ENCODE peak calls at places on chromosomes 2 and 18, in six cellular contexts. One of them, this sample, is unnamed.

GRCh38 chr2:191304939-191305875 is 60.0 kb downstream of the MYO1B start:
- DNase-seq in heart left ventricle: peak; percentile 85
- DNase-seq in hepatocyte: no peak
- DNase-seq in GM10248: no peak
- DNase-seq in WTC11: no peak
- DNase-seq in nephron progenitor cell: no peak
- DNase-seq in this sample: no peak

GRCh38 chr2:237697586-237698337 is 70.4 kb downstream of the LRRFIP1 start:
- DNase-seq in heart left ventricle: no peak
- DNase-seq in hepatocyte: no peak
- DNase-seq in GM10248: no peak
- DNase-seq in WTC11: no peak
- DNase-seq in nephron progenitor cell: no peak
- DNase-seq in this sample: no peak

GRCh38 chr2:112876257-112876970 is 34.6 kb upstream of the IL37 start:
- DNase-seq in heart left ventricle: no peak
- DNase-seq in hepatocyte: no peak
- DNase-seq in GM10248: no peak
- DNase-seq in WTC11: no peak
- DNase-seq in nephron progenitor cell: no peak
- DNase-seq in this sample: no peak

GRCh38 chr2:69054431-69054830 is 41.5 kb downstream of the ANTXR1 start:
- DNase-seq in heart left ventricle: no peak
- DNase-seq in hepatocyte: no peak
- DNase-seq in GM10248: peak; percentile 21
- DNase-seq in WTC11: no peak
- DNase-seq in nephron progenitor cell: no peak
- DNase-seq in this sample: peak; percentile 36

GRCh38 chr2:14720319-14720718 is 87.8 kb downstream of the LRATD1 start:
- DNase-seq in heart left ventricle: no peak
- DNase-seq in hepatocyte: no peak
- DNase-seq in GM10248: no peak
- DNase-seq in WTC11: no peak
- DNase-seq in nephron progenitor cell: no peak
- DNase-seq in this sample: no peak

GRCh38 chr2:187345338-187345737 is 102.7 kb downstream of the CALCRL start:
- DNase-seq in heart left ventricle: no peak
- DNase-seq in hepatocyte: no peak
- DNase-seq in GM10248: no peak
- DNase-seq in WTC11: no peak
- DNase-seq in nephron progenitor cell: no peak
- DNase-seq in this sample: no peak

GRCh38 chr2:16400127-16400623 is 265.5 kb downstream of the CYRIA start:
- DNase-seq in heart left ventricle: peak; percentile 74
- DNase-seq in hepatocyte: peak; percentile 65
- DNase-seq in GM10248: no peak
- DNase-seq in WTC11: no peak
- DNase-seq in nephron progenitor cell: peak; percentile 35
- DNase-seq in this sample: no peak

GRCh38 chr2:238203973-238204683 is 633 bp upstream of the ILKAP start:
- DNase-seq in heart left ventricle: peak; percentile 33
- DNase-seq in hepatocyte: no peak
- DNase-seq in GM10248: no peak
- DNase-seq in WTC11: no peak
- DNase-seq in nephron progenitor cell: no peak
- DNase-seq in this sample: no peak

GRCh38 chr2:47819834-47820233 is 36.9 kb downstream of the MSH6 start:
- DNase-seq in heart left ventricle: no peak
- DNase-seq in hepatocyte: no peak
- DNase-seq in GM10248: no peak
- DNase-seq in WTC11: no peak
- DNase-seq in nephron progenitor cell: no peak
- DNase-seq in this sample: no peak

GRCh38 chr2:83990601-83991000 is 468.5 kb downstream of the SUCLG1 start:
- DNase-seq in heart left ventricle: no peak
- DNase-seq in hepatocyte: no peak
- DNase-seq in GM10248: no peak
- DNase-seq in WTC11: no peak
- DNase-seq in nephron progenitor cell: no peak
- DNase-seq in this sample: no peak

GRCh38 chr2:28437142-28437835 is 44.6 kb downstream of the FOSL2 start:
- DNase-seq in heart left ventricle: no peak
- DNase-seq in hepatocyte: no peak
- DNase-seq in GM10248: no peak
- DNase-seq in WTC11: no peak
- DNase-seq in nephron progenitor cell: no peak
- DNase-seq in this sample: no peak

GRCh38 chr2:74587664-74588277 is 33.3 kb downstream of the DOK1 start:
- DNase-seq in heart left ventricle: peak; percentile 61
- DNase-seq in hepatocyte: peak; percentile 76
- DNase-seq in GM10248: peak; percentile 82
- DNase-seq in WTC11: peak; percentile 61
- DNase-seq in nephron progenitor cell: peak; percentile 61
- DNase-seq in this sample: peak; percentile 72

GRCh38 chr2:177164584-177165052 is 48.0 kb upstream of the HNRNPA3 start:
- DNase-seq in heart left ventricle: peak; percentile 81
- DNase-seq in hepatocyte: peak; percentile 90
- DNase-seq in GM10248: peak; percentile 63
- DNase-seq in WTC11: peak; percentile 85
- DNase-seq in nephron progenitor cell: peak; percentile 83
- DNase-seq in this sample: peak; percentile 54

GRCh38 chr18:37252342-37252741 is 313.3 kb downstream of the CELF4 start:
- DNase-seq in heart left ventricle: no peak
- DNase-seq in hepatocyte: no peak
- DNase-seq in GM10248: no peak
- DNase-seq in WTC11: no peak
- DNase-seq in nephron progenitor cell: no peak
- DNase-seq in this sample: no peak

GRCh38 chr2:25699206-25699605 is 25.8 kb upstream of the DTNB start:
- DNase-seq in heart left ventricle: no peak
- DNase-seq in hepatocyte: no peak
- DNase-seq in GM10248: no peak
- DNase-seq in WTC11: no peak
- DNase-seq in nephron progenitor cell: no peak
- DNase-seq in this sample: no peak

GRCh38 chr18:46555724-46556123 is 101.3 kb downstream of the LOXHD1 start:
- DNase-seq in heart left ventricle: peak; percentile 55
- DNase-seq in hepatocyte: peak; percentile 28
- DNase-seq in GM10248: peak; percentile 57
- DNase-seq in WTC11: peak; percentile 77
- DNase-seq in nephron progenitor cell: peak; percentile 35
- DNase-seq in this sample: peak; percentile 64

GRCh38 chr2:128440666-128441340 is 122.1 kb upstream of the HS6ST1 start:
- DNase-seq in heart left ventricle: no peak
- DNase-seq in hepatocyte: no peak
- DNase-seq in GM10248: no peak
- DNase-seq in WTC11: no peak
- DNase-seq in nephron progenitor cell: no peak
- DNase-seq in this sample: no peak

GRCh38 chr2:197828464-197829135 is 24.2 kb downstream of the PLCL1 start:
- DNase-seq in heart left ventricle: no peak
- DNase-seq in hepatocyte: no peak
- DNase-seq in GM10248: no peak
- DNase-seq in WTC11: no peak
- DNase-seq in nephron progenitor cell: no peak
- DNase-seq in this sample: no peak

GRCh38 chr18:57275111-57275510 is 77.2 kb upstream of the ST8SIA3 start:
- DNase-seq in heart left ventricle: no peak
- DNase-seq in hepatocyte: no peak
- DNase-seq in GM10248: no peak
- DNase-seq in WTC11: no peak
- DNase-seq in nephron progenitor cell: no peak
- DNase-seq in this sample: no peak

GRCh38 chr2:12169721-12170120 is 423.3 kb downstream of the LPIN1 start:
- DNase-seq in heart left ventricle: peak; percentile 63
- DNase-seq in hepatocyte: peak; percentile 30
- DNase-seq in GM10248: no peak
- DNase-seq in WTC11: no peak
- DNase-seq in nephron progenitor cell: no peak
- DNase-seq in this sample: no peak

GRCh38 chr2:207334631-207335371 is 169.1 kb upstream of the KLF7 start:
- DNase-seq in heart left ventricle: peak; percentile 66
- DNase-seq in hepatocyte: peak; percentile 68
- DNase-seq in GM10248: peak; percentile 27
- DNase-seq in WTC11: peak; percentile 79
- DNase-seq in nephron progenitor cell: peak; percentile 25
- DNase-seq in this sample: no peak

GRCh38 chr2:154700142-154700541 is 1.6 kb downstream of the KCNJ3 start:
- DNase-seq in heart left ventricle: no peak
- DNase-seq in hepatocyte: no peak
- DNase-seq in GM10248: no peak
- DNase-seq in WTC11: no peak
- DNase-seq in nephron progenitor cell: no peak
- DNase-seq in this sample: no peak
- TF ChIP-seq CTCF in heart left ventricle: no peak
- TF ChIP-seq CTCF in hepatocyte: no peak
- TF ChIP-seq CTCF in GM10248: no peak
- TF ChIP-seq CTCF in WTC11: no peak
- TF ChIP-seq CTCF in nephron progenitor cell: no peak
- TF ChIP-seq CTCF in this sample: no peak

GRCh38 chr2:44715671-44716077 is 225.8 kb upstream of the SIX3 start:
- DNase-seq in heart left ventricle: no peak
- DNase-seq in hepatocyte: peak; percentile 17
- DNase-seq in GM10248: no peak
- DNase-seq in WTC11: peak; percentile 26
- DNase-seq in nephron progenitor cell: no peak
- DNase-seq in this sample: no peak
- TF ChIP-seq CTCF in heart left ventricle: peak; percentile 26
- TF ChIP-seq CTCF in hepatocyte: peak; percentile 35
- TF ChIP-seq CTCF in GM10248: peak; percentile 7
- TF ChIP-seq CTCF in WTC11: no peak
- TF ChIP-seq CTCF in nephron progenitor cell: peak; percentile 20
- TF ChIP-seq CTCF in this sample: peak; percentile 36

GRCh38 chr2:54360055-54360792 is 95.9 kb upstream of the SPTBN1 start:
- DNase-seq in heart left ventricle: peak; percentile 70
- DNase-seq in hepatocyte: peak; percentile 58
- DNase-seq in GM10248: no peak
- DNase-seq in WTC11: no peak
- DNase-seq in nephron progenitor cell: no peak
- DNase-seq in this sample: no peak
- TF ChIP-seq CTCF in heart left ventricle: no peak
- TF ChIP-seq CTCF in hepatocyte: no peak
- TF ChIP-seq CTCF in GM10248: no peak
- TF ChIP-seq CTCF in WTC11: no peak
- TF ChIP-seq CTCF in nephron progenitor cell: no peak
- TF ChIP-seq CTCF in this sample: no peak

GRCh38 chr2:137943948-137944347 is 20.3 kb upstream of the HNMT start:
- DNase-seq in heart left ventricle: no peak
- DNase-seq in hepatocyte: no peak
- DNase-seq in GM10248: no peak
- DNase-seq in WTC11: no peak
- DNase-seq in nephron progenitor cell: no peak
- DNase-seq in this sample: no peak
- TF ChIP-seq CTCF in heart left ventricle: no peak
- TF ChIP-seq CTCF in hepatocyte: no peak
- TF ChIP-seq CTCF in GM10248: no peak
- TF ChIP-seq CTCF in WTC11: no peak
- TF ChIP-seq CTCF in nephron progenitor cell: no peak
- TF ChIP-seq CTCF in this sample: peak; percentile 5

GRCh38 chr2:20384949-20385348 is 34.3 kb upstream of the PUM2 start:
- DNase-seq in heart left ventricle: no peak
- DNase-seq in hepatocyte: no peak
- DNase-seq in GM10248: no peak
- DNase-seq in WTC11: no peak
- DNase-seq in nephron progenitor cell: no peak
- DNase-seq in this sample: no peak
- TF ChIP-seq CTCF in heart left ventricle: no peak
- TF ChIP-seq CTCF in hepatocyte: no peak
- TF ChIP-seq CTCF in GM10248: no peak
- TF ChIP-seq CTCF in WTC11: no peak
- TF ChIP-seq CTCF in nephron progenitor cell: no peak
- TF ChIP-seq CTCF in this sample: no peak

GRCh38 chr2:101354420-101354819 is 32.9 kb downstream of the CREG2 start:
- DNase-seq in heart left ventricle: no peak
- DNase-seq in hepatocyte: no peak
- DNase-seq in GM10248: no peak
- DNase-seq in WTC11: no peak
- DNase-seq in nephron progenitor cell: no peak
- DNase-seq in this sample: no peak

GRCh38 chr2:101346909-101347308 is 38.4 kb upstream of the RNF149 start:
- DNase-seq in heart left ventricle: no peak
- DNase-seq in hepatocyte: no peak
- DNase-seq in GM10248: no peak
- DNase-seq in WTC11: no peak
- DNase-seq in nephron progenitor cell: no peak
- DNase-seq in this sample: no peak

GRCh38 chr2:101351207-101351606 is 36.1 kb downstream of the CREG2 start:
- DNase-seq in heart left ventricle: no peak
- DNase-seq in hepatocyte: no peak
- DNase-seq in GM10248: no peak
- DNase-seq in WTC11: no peak
- DNase-seq in nephron progenitor cell: no peak
- DNase-seq in this sample: no peak

GRCh38 chr2:101348851-101349250 is 38.5 kb downstream of the CREG2 start:
- DNase-seq in heart left ventricle: no peak
- DNase-seq in hepatocyte: peak; percentile 48
- DNase-seq in GM10248: no peak
- DNase-seq in WTC11: no peak
- DNase-seq in nephron progenitor cell: no peak
- DNase-seq in this sample: no peak

GRCh38 chr2:101349893-101350662 is 37.2 kb downstream of the CREG2 start:
- DNase-seq in heart left ventricle: no peak
- DNase-seq in hepatocyte: peak; percentile 55
- DNase-seq in GM10248: no peak
- DNase-seq in WTC11: no peak
- DNase-seq in nephron progenitor cell: no peak
- DNase-seq in this sample: no peak
- TF ChIP-seq CTCF in heart left ventricle: no peak
- TF ChIP-seq CTCF in hepatocyte: peak; percentile 33
- TF ChIP-seq CTCF in GM10248: no peak
- TF ChIP-seq CTCF in WTC11: no peak
- TF ChIP-seq CTCF in nephron progenitor cell: peak; percentile 23
- TF ChIP-seq CTCF in this sample: no peak

GRCh38 chr2:174522553-174522952 is 35.7 kb upstream of the GPR155 start:
- DNase-seq in heart left ventricle: no peak
- DNase-seq in hepatocyte: no peak
- DNase-seq in GM10248: no peak
- DNase-seq in WTC11: no peak
- DNase-seq in nephron progenitor cell: no peak
- DNase-seq in this sample: no peak
- TF ChIP-seq CTCF in heart left ventricle: no peak
- TF ChIP-seq CTCF in hepatocyte: peak; percentile 45
- TF ChIP-seq CTCF in GM10248: no peak
- TF ChIP-seq CTCF in WTC11: no peak
- TF ChIP-seq CTCF in nephron progenitor cell: no peak
- TF ChIP-seq CTCF in this sample: peak; percentile 31

GRCh38 chr2:104368089-104368488 is 485.8 kb upstream of the POU3F3 start:
- DNase-seq in heart left ventricle: no peak
- DNase-seq in hepatocyte: no peak
- DNase-seq in GM10248: no peak
- DNase-seq in WTC11: no peak
- DNase-seq in nephron progenitor cell: no peak
- DNase-seq in this sample: no peak
- TF ChIP-seq CTCF in heart left ventricle: no peak
- TF ChIP-seq CTCF in hepatocyte: no peak
- TF ChIP-seq CTCF in GM10248: no peak
- TF ChIP-seq CTCF in WTC11: no peak
- TF ChIP-seq CTCF in nephron progenitor cell: no peak
- TF ChIP-seq CTCF in this sample: no peak

GRCh38 chr2:236665572-236666118 is 96.0 kb downstream of the ACKR3 start:
- DNase-seq in heart left ventricle: no peak
- DNase-seq in hepatocyte: no peak
- DNase-seq in GM10248: no peak
- DNase-seq in WTC11: no peak
- DNase-seq in nephron progenitor cell: no peak
- DNase-seq in this sample: no peak
- TF ChIP-seq CTCF in heart left ventricle: no peak
- TF ChIP-seq CTCF in hepatocyte: no peak
- TF ChIP-seq CTCF in GM10248: no peak
- TF ChIP-seq CTCF in WTC11: no peak
- TF ChIP-seq CTCF in nephron progenitor cell: no peak
- TF ChIP-seq CTCF in this sample: no peak

GRCh38 chr2:158464426-158465281 is 7.9 kb downstream of the PKP4 start:
- DNase-seq in heart left ventricle: no peak
- DNase-seq in hepatocyte: peak; percentile 15
- DNase-seq in GM10248: peak; percentile 29
- DNase-seq in WTC11: no peak
- DNase-seq in nephron progenitor cell: no peak
- DNase-seq in this sample: peak; percentile 32
- TF ChIP-seq CTCF in heart left ventricle: peak; percentile 30
- TF ChIP-seq CTCF in hepatocyte: peak; percentile 38
- TF ChIP-seq CTCF in GM10248: peak; percentile 27
- TF ChIP-seq CTCF in WTC11: peak; percentile 30
- TF ChIP-seq CTCF in nephron progenitor cell: peak; percentile 42
- TF ChIP-seq CTCF in this sample: peak; percentile 48

This sample was measured in GM13977.